ENCODE peak calls at places on chromosomes 13 and 19, in four cellular contexts. K is A549, Z is uterus, W is spleen. A is an unnamed sample.

GRCh38 chr13:42333613-42334328 is 61.8 kb downstream of the AKAP11 start:
- DNase-seq in K (peak; percentile 41), Z (no peak), W (no peak), A (no peak)

GRCh38 chr19:30204721-30205120 is 167.5 kb upstream of the ZNF536 start:
- DNase-seq in W (no peak), K (no peak), Z (no peak), A (no peak)

GRCh38 chr13:29362849-29363604 is 232.5 kb downstream of the SLC7A1 start:
- DNase-seq in K (peak; percentile 45), Z (peak; percentile 38), W (no peak), A (no peak)

GRCh38 chr19:53101518-53101917 is 1.7 kb downstream of the ZNF160 start:
- DNase-seq in Z (no peak), W (no peak), K (no peak), A (no peak)

GRCh38 chr19:4902796-4903195 is at the start of gene ARRDC5:
- DNase-seq in Z (no peak), K (no peak), W (no peak), A (no peak)

GRCh38 chr13:64397699-64398098 is 2832.4 kb downstream of the PCDH9 start:
- DNase-seq in W (no peak), Z (no peak), K (no peak), A (no peak)

GRCh38 chr19:19649580-19649995 is 6.1 kb upstream of the GMIP start:
- DNase-seq in W (no peak), K (no peak), Z (no peak), A (no peak)

GRCh38 chr13:102779426-102780159 is 6.0 kb upstream of the TEX30 start:
- DNase-seq in Z (no peak), K (no peak), W (no peak), A (no peak)

GRCh38 chr13:96473463-96474157 is 383.7 kb downstream of the HS6ST3 start:
- DNase-seq in W (no peak), K (no peak), Z (no peak), A (no peak)

GRCh38 chr13:32409561-32410440 is 18.1 kb downstream of the N4BP2L1 start:
- DNase-seq in W (no peak), Z (peak; percentile 59), K (no peak), A (no peak)

GRCh38 chr13:19587635-19588300 is 26.4 kb upstream of the TPTE2 start:
- DNase-seq in Z (no peak), K (peak; percentile 74), W (no peak), A (no peak)

GRCh38 chr19:21210037-21210621 is 68.3 kb downstream of the ZNF431 start:
- DNase-seq in W (no peak), K (no peak), Z (no peak), A (no peak)

GRCh38 chr19:50024719-50025021 is 502 bp downstream of the VRK3 start:
- DNase-seq in W (no peak), K (no peak), Z (no peak), A (no peak)

GRCh38 chr19:19040417-19040816 is 7.0 kb downstream of the ARMC6 start:
- DNase-seq in W (no peak), K (peak; percentile 69), Z (peak; percentile 58), A (no peak)

GRCh38 chr13:41694902-41695301 is 237.6 kb downstream of the RGCC start:
- DNase-seq in Z (peak; percentile 76), W (no peak), K (peak; percentile 88), A (peak; percentile 62)

DNA sequence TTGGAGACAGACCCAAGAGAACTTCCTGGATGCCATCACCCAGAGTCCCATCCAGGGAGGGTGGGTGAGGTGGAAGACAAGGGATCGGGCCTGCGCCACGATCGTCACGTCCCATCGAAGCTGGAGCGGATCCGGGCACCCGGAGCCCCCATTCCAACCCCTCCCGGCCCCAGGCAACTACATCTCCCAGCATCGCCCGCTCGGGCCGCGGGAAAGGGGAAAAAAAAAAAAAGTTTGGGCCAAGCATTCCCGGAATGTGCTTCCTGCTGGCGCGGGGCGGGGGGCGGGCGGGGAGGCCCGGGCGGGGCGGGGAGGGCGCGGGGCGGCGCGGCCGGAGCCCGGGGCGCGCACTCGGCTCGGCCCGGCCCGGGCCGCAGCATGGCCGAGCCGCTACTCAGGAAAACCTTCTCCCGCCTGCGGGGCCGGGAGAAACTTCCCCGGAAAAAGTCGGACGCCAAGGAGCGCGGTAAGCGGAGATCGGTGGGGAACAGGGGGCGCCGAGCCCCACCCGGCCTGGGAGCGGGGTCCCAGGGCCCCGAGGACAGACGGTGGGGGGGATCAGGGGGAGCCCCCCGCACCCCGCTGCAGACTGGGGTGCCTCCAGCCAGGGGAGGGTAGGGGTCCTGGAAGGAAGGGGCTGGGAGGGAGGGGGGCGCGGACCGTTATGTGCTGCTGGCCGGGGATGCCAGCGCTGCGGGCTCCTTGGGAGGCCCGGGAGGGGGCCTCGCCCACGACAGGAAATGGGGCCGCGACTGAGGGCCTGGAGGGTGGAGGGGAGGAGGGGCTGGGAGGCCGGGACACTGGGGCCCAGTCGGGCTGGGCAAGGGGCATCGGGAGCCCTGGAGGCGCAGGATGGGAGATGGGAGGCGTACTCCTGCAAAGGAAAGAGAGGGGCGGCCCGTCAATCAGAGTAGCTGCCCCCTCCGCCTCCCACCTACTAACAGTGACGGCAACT is at the start of gene SYDE1:
- DNase-seq in K (peak; percentile 33), Z (peak; percentile 59), W (no peak), A (no peak)
- TF ChIP-seq POLR2A in K (peak; percentile 15), Z (peak; percentile 55), W (no peak), A (no peak)

DNA sequence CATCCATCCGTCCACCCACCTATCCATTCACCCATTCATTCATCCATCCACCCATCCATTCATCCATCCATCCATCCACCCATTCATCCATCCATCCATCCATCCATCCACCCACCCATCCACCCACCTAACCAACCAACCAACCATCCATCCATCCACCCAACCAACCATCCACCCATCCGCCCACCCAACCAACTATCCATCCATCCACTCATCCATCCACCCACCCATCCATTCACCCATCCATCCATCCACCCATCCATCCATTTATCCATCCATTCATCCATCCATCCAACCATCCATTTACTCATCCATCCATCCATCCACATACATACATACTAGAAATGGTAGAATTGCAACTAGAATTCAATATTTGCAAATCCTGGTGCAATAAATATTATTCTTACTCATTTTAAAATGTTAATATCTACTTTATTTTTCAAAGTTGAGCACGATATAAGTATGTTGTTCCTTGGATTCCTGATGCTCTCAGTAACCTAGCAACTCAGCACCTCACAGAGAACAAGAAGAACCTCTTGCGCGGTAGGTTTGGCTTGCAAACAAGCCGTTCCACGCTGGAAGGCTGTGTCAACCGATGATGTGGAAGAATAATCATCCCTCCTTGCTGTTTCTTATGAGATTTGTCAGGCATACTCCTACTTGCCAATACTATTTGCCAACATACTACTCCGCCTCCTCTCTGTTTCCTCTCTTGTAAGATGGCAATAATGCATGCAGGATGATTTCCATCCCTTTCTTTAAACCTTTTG is 111.7 kb downstream of the GNG7 start:
- DNase-seq in Z (no peak), K (no peak), W (no peak), A (peak; percentile 17)
- TF ChIP-seq CTCF in Z (no peak), K (no peak), W (no peak), A (no peak)

GRCh38 chr19:3707868-3708206 is 347 bp upstream of the TJP3 start:
- DNase-seq in Z (no peak), W (no peak), K (no peak), A (no peak)
- H3K4me3 ChIP-seq in Z (no peak overlapping the region), W (no peak overlapping the region), K (no peak overlapping the region), A (peak overlapping the region; percentile 27)

DNA sequence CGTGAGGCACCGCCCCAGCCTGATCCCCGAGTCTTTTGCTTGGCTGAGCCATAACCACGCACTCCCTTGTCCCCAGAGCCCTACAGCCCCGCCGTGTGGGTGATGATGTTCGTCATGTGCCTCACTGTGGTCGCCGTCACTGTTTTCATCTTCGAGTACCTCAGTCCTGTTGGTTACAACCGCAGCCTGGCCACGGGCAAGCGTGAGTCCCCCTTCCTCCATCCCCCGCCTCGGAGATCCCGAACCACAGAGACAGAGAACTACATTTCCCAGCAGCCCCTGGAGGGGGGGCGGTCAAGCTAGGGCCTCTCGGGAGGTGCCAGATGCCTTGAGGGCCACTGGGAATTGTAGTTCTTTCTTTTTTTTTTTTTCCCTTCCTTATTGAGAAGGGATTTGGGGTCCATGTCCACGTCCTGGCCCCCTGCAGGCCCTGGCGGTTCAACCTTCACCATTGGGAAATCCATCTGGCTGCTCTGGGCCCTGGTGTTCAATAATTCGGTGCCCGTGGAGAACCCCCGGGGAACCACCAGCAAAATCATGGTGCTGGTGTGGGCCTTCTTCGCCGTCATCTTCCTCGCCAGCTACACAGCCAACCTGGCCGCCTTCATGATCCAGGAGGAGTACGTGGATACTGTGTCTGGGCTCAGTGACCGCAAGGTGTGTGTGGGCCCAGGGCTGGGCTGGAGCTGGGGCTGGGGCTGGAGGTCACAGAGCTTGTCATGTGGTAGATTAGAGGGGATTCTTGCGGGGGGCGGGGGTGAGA is 25.9 kb downstream of the GRIN2D start:
- DNase-seq in W (peak; percentile 87), K (peak; percentile 59), Z (peak; percentile 28), A (no peak)
- TF ChIP-seq POLR2A in W (no peak), K (no peak), Z (no peak), A (no peak)

GRCh38 chr19:45638930-45639729 is at the start of gene EML2:
- DNase-seq in K (peak; percentile 49), W (peak; percentile 93), Z (no peak), A (no peak)
- TF ChIP-seq CTCF in K (peak; percentile 60), W (no peak), Z (no peak), A (no peak)

GRCh38 chr13:35664747-35665146 is 188.3 kb upstream of the MAB21L1 start:
- DNase-seq in Z (no peak), K (no peak), W (no peak), A (no peak)
- H3K4me3 ChIP-seq in Z (no peak overlapping the region), K (no peak overlapping the region), W (no peak overlapping the region), A (no peak overlapping the region)

GRCh38 chr19:39679791-39680168 is 24.1 kb downstream of the LGALS16 start:
- DNase-seq in K (no peak), W (no peak), Z (no peak), A (no peak)
- TF ChIP-seq POLR2A in K (no peak), W (no peak), Z (no peak), A (no peak)

DNA sequence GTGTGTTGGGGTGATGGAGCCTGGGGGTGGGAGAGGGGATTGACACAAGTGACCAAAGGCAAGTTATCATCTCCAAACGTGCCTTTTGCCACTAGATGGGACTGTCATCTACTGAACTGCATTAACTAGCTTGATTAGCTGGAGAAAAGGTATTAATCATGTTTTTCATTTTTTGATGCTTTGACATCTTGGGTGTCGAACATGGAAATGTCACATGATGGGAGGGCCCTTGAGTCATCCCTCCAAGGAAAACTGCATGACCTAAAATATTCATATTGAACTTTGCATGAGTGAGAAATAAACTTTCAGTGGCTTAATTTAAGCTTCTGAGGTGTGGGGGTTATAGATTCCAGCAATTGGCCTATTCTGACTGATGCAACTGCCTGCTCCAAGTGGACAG is 73.3 kb downstream of the ALOX5AP start:
- DNase-seq in Z (no peak), W (no peak), K (no peak), A (no peak)
- TF ChIP-seq CTCF in Z (no peak), W (no peak), K (no peak), A (no peak)

GRCh38 chr19:17406039-17406886 is 833 bp upstream of the BST2 start:
- DNase-seq in K (no peak), W (no peak), Z (no peak), A (no peak)
- H3K4me3 ChIP-seq in K (no peak overlapping the region), W (peak overlapping the region; percentile 63), Z (peak overlapping the region; percentile 48), A (peak overlapping the region; percentile 42)

GRCh38 chr19:8512115-8512967 is 1.6 kb downstream of the ZNF414 start:
- DNase-seq in W (no peak), Z (no peak), K (peak; percentile 72), A (no peak)
- TF ChIP-seq POLR2A in W (no peak), Z (no peak), K (no peak), A (no peak)

A was measured in suprapubic skin.